ENCODE peak calls at places on chromosomes 4 and X, in four cellular contexts. One of them, this sample, is unnamed.

GRCh38 chr4:102036619-102037376 is 246.3 kb downstream of the BANK1 start:
- DNase-seq in WTC11: no peak
- DNase-seq in neural crest cell: no peak
- DNase-seq in Calu3: no peak
- DNase-seq in this sample: no peak

GRCh38 chrX:18674417-18674787 is 2.5 kb upstream of the RS1 start:
- DNase-seq in WTC11: peak
- DNase-seq in neural crest cell: peak
- DNase-seq in Calu3: peak
- DNase-seq in this sample: peak

GRCh38 chr4:157978680-157979361 is 194.0 kb downstream of the GASK1B start:
- DNase-seq in WTC11: peak
- DNase-seq in neural crest cell: peak
- DNase-seq in Calu3: peak
- DNase-seq in this sample: no peak

GRCh38 chr4:8334786-8335460 is 65.4 kb downstream of the HTRA3 start:
- DNase-seq in WTC11: no peak
- DNase-seq in neural crest cell: no peak
- DNase-seq in Calu3: no peak
- DNase-seq in this sample: no peak

GRCh38 chr4:56783986-56784385 is 37.5 kb downstream of the SPINK2 start:
- DNase-seq in WTC11: no peak
- DNase-seq in neural crest cell: no peak
- DNase-seq in Calu3: no peak
- DNase-seq in this sample: no peak

GRCh38 chr4:22372958-22373357 is 142.9 kb downstream of the ADGRA3 start:
- DNase-seq in WTC11: no peak
- DNase-seq in neural crest cell: no peak
- DNase-seq in Calu3: no peak
- DNase-seq in this sample: no peak

GRCh38 chrX:18714910-18715309 is 7.5 kb downstream of the PPEF1 start:
- DNase-seq in WTC11: no peak
- DNase-seq in neural crest cell: no peak
- DNase-seq in Calu3: no peak
- DNase-seq in this sample: no peak

GRCh38 chrX:45524296-45524695 is 323.6 kb upstream of the DIPK2B start:
- DNase-seq in WTC11: no peak
- DNase-seq in neural crest cell: no peak
- DNase-seq in Calu3: no peak
- DNase-seq in this sample: no peak

GRCh38 chrX:149950681-149951080 is 12.4 kb upstream of the EOLA2 start:
- DNase-seq in WTC11: no peak
- DNase-seq in neural crest cell: peak
- DNase-seq in Calu3: peak
- DNase-seq in this sample: no peak

GRCh38 chrX:13087322-13088154 is 43.1 kb upstream of the FAM9C start:
- DNase-seq in WTC11: no peak
- DNase-seq in neural crest cell: no peak
- DNase-seq in Calu3: peak
- DNase-seq in this sample: no peak

GRCh38 chr4:72424006-72424405 is 145.0 kb downstream of the ADAMTS3 start:
- DNase-seq in WTC11: no peak
- DNase-seq in neural crest cell: no peak
- DNase-seq in Calu3: no peak
- DNase-seq in this sample: no peak

GRCh38 chr4:59647011-59647410 is 1553.1 kb upstream of the ADGRL3 start:
- DNase-seq in WTC11: no peak
- DNase-seq in neural crest cell: no peak
- DNase-seq in Calu3: no peak
- DNase-seq in this sample: no peak

GRCh38 chr4:128782076-128782715 is 27.3 kb upstream of the JADE1 start:
- DNase-seq in WTC11: peak
- DNase-seq in neural crest cell: no peak
- DNase-seq in Calu3: no peak
- DNase-seq in this sample: peak

GRCh38 chr4:79917246-79917645 is 155.8 kb downstream of the ANTXR2 start:
- DNase-seq in WTC11: peak
- DNase-seq in neural crest cell: no peak
- DNase-seq in Calu3: peak
- DNase-seq in this sample: peak

GRCh38 chrX:53768451-53769246 is 82.1 kb upstream of the HUWE1 start:
- DNase-seq in WTC11: no peak
- DNase-seq in neural crest cell: no peak
- DNase-seq in Calu3: no peak
- DNase-seq in this sample: no peak

GRCh38 chr4:42713371-42713770 is 56.5 kb upstream of the ATP8A1 start:
- DNase-seq in WTC11: no peak
- DNase-seq in neural crest cell: no peak
- DNase-seq in Calu3: no peak
- DNase-seq in this sample: no peak

GRCh38 chrX:44908198-44908597 is 35.2 kb downstream of the KDM6A start:
- DNase-seq in WTC11: no peak
- DNase-seq in neural crest cell: no peak
- DNase-seq in Calu3: no peak
- DNase-seq in this sample: no peak

GRCh38 chr4:184166736-184167135 is 50.9 kb downstream of the ENPP6 start:
- DNase-seq in WTC11: peak
- DNase-seq in neural crest cell: no peak
- DNase-seq in Calu3: no peak
- DNase-seq in this sample: no peak

GRCh38 chrX:40152173-40152705 is 54.5 kb upstream of the BCOR start:
- DNase-seq in WTC11: peak
- DNase-seq in neural crest cell: peak
- DNase-seq in Calu3: peak
- DNase-seq in this sample: no peak

GRCh38 chrX:2697306-2697705 is 6.2 kb downstream of the CD99 start:
- DNase-seq in WTC11: no peak
- DNase-seq in neural crest cell: no peak
- DNase-seq in Calu3: peak
- DNase-seq in this sample: no peak

GRCh38 chr4:154082760-154083530 is 294.1 kb upstream of the SFRP2 start:
- DNase-seq in WTC11: peak
- DNase-seq in neural crest cell: peak
- DNase-seq in Calu3: peak
- DNase-seq in this sample: no peak

GRCh38 chr4:26803462-26803861 is 57.2 kb upstream of the STIM2 start:
- DNase-seq in WTC11: no peak
- DNase-seq in neural crest cell: no peak
- DNase-seq in Calu3: no peak
- DNase-seq in this sample: no peak

GRCh38 chr4:121370729-121371325 is 10.0 kb downstream of the QRFPR start:
- DNase-seq in WTC11: peak
- DNase-seq in neural crest cell: peak
- DNase-seq in Calu3: peak
- DNase-seq in this sample: no peak

GRCh38 chr4:185426960-185427688 is 1.4 kb upstream of the UFSP2 start:
- DNase-seq in WTC11: no peak
- DNase-seq in neural crest cell: no peak
- DNase-seq in Calu3: no peak
- DNase-seq in this sample: no peak

GRCh38 chr4:79514637-79515320 is 106.8 kb upstream of the GK2 start:
- DNase-seq in WTC11: no peak
- DNase-seq in neural crest cell: no peak
- DNase-seq in Calu3: no peak
- DNase-seq in this sample: no peak

GRCh38 chrX:13605611-13606010 is 36.2 kb downstream of the EGFL6 start:
- DNase-seq in WTC11: no peak
- DNase-seq in neural crest cell: no peak
- DNase-seq in Calu3: peak
- DNase-seq in this sample: no peak

GRCh38 chrX:121160987-121161386 is 113.6 kb downstream of the GLUD2 start:
- DNase-seq in WTC11: no peak
- DNase-seq in neural crest cell: no peak
- DNase-seq in Calu3: no peak
- DNase-seq in this sample: no peak

GRCh38 chr4:3314706-3315260 is 22.0 kb downstream of the RGS12 start:
- DNase-seq in WTC11: no peak
- DNase-seq in neural crest cell: no peak
- DNase-seq in Calu3: no peak
- DNase-seq in this sample: no peak

GRCh38 chr4:20318011-20318898 is 66.5 kb downstream of the SLIT2 start:
- DNase-seq in WTC11: no peak
- DNase-seq in neural crest cell: no peak
- DNase-seq in Calu3: no peak
- DNase-seq in this sample: no peak

GRCh38 chr4:143768007-143768591 is 67.6 kb upstream of the FREM3 start:
- DNase-seq in WTC11: no peak
- DNase-seq in neural crest cell: no peak
- DNase-seq in Calu3: peak
- DNase-seq in this sample: no peak
- TF ChIP-seq CTCF in WTC11: no peak
- TF ChIP-seq CTCF in neural crest cell: no peak
- TF ChIP-seq CTCF in Calu3: no peak
- TF ChIP-seq CTCF in this sample: no peak

GRCh38 chr4:123469696-123470095 is 73.1 kb downstream of the SPRY1 start:
- DNase-seq in WTC11: no peak
- DNase-seq in neural crest cell: no peak
- DNase-seq in Calu3: no peak
- DNase-seq in this sample: no peak
- TF ChIP-seq CTCF in WTC11: no peak
- TF ChIP-seq CTCF in neural crest cell: no peak
- TF ChIP-seq CTCF in Calu3: no peak
- TF ChIP-seq CTCF in this sample: no peak

GRCh38 chr4:70901984-70902576 is at the start of gene MOB1B:
- DNase-seq in WTC11: peak
- DNase-seq in neural crest cell: peak
- DNase-seq in Calu3: peak
- DNase-seq in this sample: peak
- TF ChIP-seq CTCF in WTC11: no peak
- TF ChIP-seq CTCF in neural crest cell: peak
- TF ChIP-seq CTCF in Calu3: no peak
- TF ChIP-seq CTCF in this sample: no peak

GRCh38 chrX:135489542-135489941 is 30.9 kb upstream of the INTS6L start:
- DNase-seq in WTC11: no peak
- DNase-seq in neural crest cell: no peak
- DNase-seq in Calu3: no peak
- DNase-seq in this sample: no peak
- TF ChIP-seq CTCF in WTC11: no peak
- TF ChIP-seq CTCF in neural crest cell: no peak
- TF ChIP-seq CTCF in Calu3: no peak
- TF ChIP-seq CTCF in this sample: no peak

DNA sequence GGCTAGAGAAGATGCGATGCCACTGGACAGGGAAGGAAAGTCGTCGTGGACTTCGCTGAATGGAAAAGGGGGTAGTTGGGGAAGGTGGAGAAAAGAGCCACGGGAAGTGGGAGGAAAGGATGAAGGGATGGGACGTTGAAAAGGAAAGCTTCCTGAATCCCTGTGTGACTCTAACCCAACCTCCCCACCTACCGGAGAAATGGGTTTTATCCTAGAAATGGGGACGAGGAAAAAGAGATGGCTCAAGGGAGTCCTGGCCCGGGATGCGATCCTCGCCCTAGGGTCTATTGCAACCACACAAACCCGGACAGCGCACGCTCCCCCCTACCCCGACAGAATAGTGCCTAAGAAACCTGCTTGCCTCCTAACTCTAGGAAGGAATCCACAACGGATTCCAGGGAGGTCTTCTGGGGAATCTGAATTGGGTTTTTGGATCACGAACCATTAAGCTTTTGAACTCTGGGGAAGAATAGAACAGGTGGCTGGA is 738 bp upstream of the TSPAN5 start:
- DNase-seq in WTC11: peak
- DNase-seq in neural crest cell: no peak
- DNase-seq in Calu3: no peak
- DNase-seq in this sample: no peak
- TF ChIP-seq CTCF in WTC11: no peak
- TF ChIP-seq CTCF in neural crest cell: no peak
- TF ChIP-seq CTCF in Calu3: no peak
- TF ChIP-seq CTCF in this sample: no peak

DNA sequence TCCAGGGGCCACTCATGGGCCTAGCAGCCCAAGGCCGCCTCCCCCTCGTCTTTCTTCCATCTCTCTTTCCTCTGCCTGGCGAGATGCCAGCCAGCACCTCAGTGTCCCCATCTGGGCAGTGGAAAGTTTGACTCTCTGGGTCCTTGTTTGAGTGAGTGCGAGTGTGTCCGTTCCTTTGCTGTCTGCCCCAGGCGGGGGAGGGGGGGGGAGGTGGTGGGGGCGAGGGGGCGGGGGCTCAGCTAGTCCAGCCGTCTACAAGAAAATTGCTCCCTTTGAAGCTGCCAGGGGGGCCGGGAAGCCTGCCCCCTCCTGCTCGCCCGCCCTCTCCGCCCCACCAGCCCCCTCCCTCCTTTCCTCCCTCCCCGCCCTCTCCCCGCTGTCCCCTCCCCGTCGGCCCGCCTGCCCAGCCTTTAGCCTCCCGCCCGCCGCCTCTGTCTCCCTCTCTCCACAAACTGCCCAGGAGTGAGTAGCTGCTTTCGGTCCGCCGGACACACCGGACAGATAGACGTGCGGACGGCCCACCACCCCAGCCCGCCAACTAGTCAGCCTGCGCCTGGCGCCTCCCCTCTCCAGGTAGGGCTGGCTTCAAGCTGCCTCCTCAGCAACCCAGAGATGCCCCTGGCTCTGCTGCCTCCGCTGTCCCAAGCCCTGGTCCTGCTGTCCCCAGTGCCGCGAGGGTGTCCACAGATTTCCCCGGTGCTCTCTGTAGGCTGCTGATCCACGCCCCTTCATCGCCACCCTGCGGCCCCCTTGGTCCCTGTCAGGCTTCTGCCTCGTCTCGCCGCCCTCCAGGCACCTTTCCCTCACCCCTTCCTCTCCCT is at the start of gene BGN:
- DNase-seq in WTC11: peak
- DNase-seq in neural crest cell: peak
- DNase-seq in Calu3: peak
- DNase-seq in this sample: no peak
- TF ChIP-seq CTCF in WTC11: no peak
- TF ChIP-seq CTCF in neural crest cell: peak
- TF ChIP-seq CTCF in Calu3: no peak
- TF ChIP-seq CTCF in this sample: no peak

GRCh38 chr4:148300877-148301276 is 141.3 kb downstream of the NR3C2 start:
- DNase-seq in WTC11: no peak
- DNase-seq in neural crest cell: no peak
- DNase-seq in Calu3: no peak
- DNase-seq in this sample: no peak
- TF ChIP-seq CTCF in WTC11: no peak
- TF ChIP-seq CTCF in neural crest cell: no peak
- TF ChIP-seq CTCF in Calu3: no peak
- TF ChIP-seq CTCF in this sample: no peak

DNA sequence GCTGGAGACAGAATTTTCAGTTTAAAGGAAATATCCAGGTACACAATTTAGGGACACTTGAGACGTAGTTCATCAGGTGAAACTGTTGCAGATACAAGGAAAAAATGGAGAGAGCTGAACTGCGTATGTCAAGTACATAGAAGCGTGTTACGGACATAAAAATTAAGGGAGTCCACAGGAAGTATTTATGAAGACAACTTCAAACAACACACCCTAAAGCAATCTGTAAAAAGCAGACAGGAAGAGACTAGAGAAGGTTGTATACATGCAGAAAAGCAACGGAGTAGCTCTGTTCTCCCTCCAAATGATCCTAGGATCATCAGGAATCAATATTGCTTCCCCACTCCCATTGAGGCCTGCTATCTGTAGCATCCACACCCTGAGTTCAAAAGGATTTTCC is 5.8 kb downstream of the CASK start:
- DNase-seq in WTC11: no peak
- DNase-seq in neural crest cell: no peak
- DNase-seq in Calu3: no peak
- DNase-seq in this sample: no peak
- TF ChIP-seq CTCF in WTC11: no peak
- TF ChIP-seq CTCF in neural crest cell: no peak
- TF ChIP-seq CTCF in Calu3: no peak
- TF ChIP-seq CTCF in this sample: no peak

GRCh38 chrX:132716006-132716405 is 227.2 kb upstream of the MBNL3 start:
- DNase-seq in WTC11: no peak
- DNase-seq in neural crest cell: no peak
- DNase-seq in Calu3: no peak
- DNase-seq in this sample: no peak
- TF ChIP-seq CTCF in WTC11: no peak
- TF ChIP-seq CTCF in neural crest cell: peak
- TF ChIP-seq CTCF in Calu3: no peak
- TF ChIP-seq CTCF in this sample: no peak